ENCODE peak calls at places on chromosome 1, in seven cellular contexts. B is effector CD4-positive, alpha-beta T cell; R is neuronal stem cell; K is naive thymus-derived CD8-positive, alpha-beta T cell; C is GM04503; V is NCI-H510A treated with DMSO at 0.1 percent for 48 hours; Q is fibroblast of pulmonary artery. E is an unnamed sample.

GRCh38 chr1:26959722-26960624 is at the start of gene KDF1:
- DNase-seq in R (no peak), Q (no peak), K (peak), V (peak), B (peak), C (no peak), E (peak)

GRCh38 chr1:235011599-235012435 is 116.8 kb downstream of the TOMM20 start:
- DNase-seq in K (peak), V (no peak), Q (peak), B (peak), R (no peak), C (peak), E (no peak)

GRCh38 chr1:182995894-182996293 is 27.3 kb upstream of the LAMC1 start:
- DNase-seq in Q (no peak), C (no peak), R (no peak), V (no peak), K (no peak), B (no peak), E (no peak)

GRCh38 chr1:38117444-38117887 is 70.9 kb upstream of the POU3F1 start:
- DNase-seq in V (no peak), Q (no peak), R (no peak), K (no peak), B (no peak), C (no peak), E (peak)

GRCh38 chr1:184911103-184911502 is 63.2 kb downstream of the NIBAN1 start:
- DNase-seq in K (no peak), Q (peak), R (no peak), B (no peak), V (no peak), C (no peak), E (no peak)

GRCh38 chr1:200363200-200363933 is 46.5 kb downstream of the ZNF281 start:
- DNase-seq in Q (no peak), V (no peak), B (no peak), R (no peak), K (no peak), C (no peak), E (no peak)

GRCh38 chr1:230922620-230923019 is 54.3 kb upstream of the C1orf198 start:
- DNase-seq in R (no peak), B (no peak), Q (peak), K (no peak), C (no peak), V (no peak), E (no peak)

GRCh38 chr1:30538906-30539855 is 184.2 kb downstream of the MATN1 start:
- DNase-seq in B (no peak), C (no peak), K (no peak), V (no peak), Q (no peak), R (no peak), E (no peak)

GRCh38 chr1:184005506-184005905 is 32.0 kb downstream of the COLGALT2 start:
- DNase-seq in C (no peak), V (no peak), R (no peak), K (no peak), B (no peak), Q (no peak), E (no peak)

E was measured in NCI-H1105 treated with DMSO at 0.1 percent for 48 hours.